ENCODE peak calls at places on chromosomes 6 and 20, in seven cellular contexts. One of them, this sample, is unnamed.

GRCh38 chr6:135481786-135482369 is 15.7 kb downstream of the AHI1 start:
- DNase-seq in BE2C: no peak
- DNase-seq in brain microvascular endothelial cell: no peak
- DNase-seq in tibial artery: no peak
- DNase-seq in neural progenitor cell: peak
- DNase-seq in RWPE1: no peak
- DNase-seq in H9: no peak
- DNase-seq in this sample: no peak

GRCh38 chr6:112906737-112907136 is 559.6 kb downstream of the RFPL4B start:
- DNase-seq in BE2C: no peak
- DNase-seq in brain microvascular endothelial cell: peak
- DNase-seq in tibial artery: no peak
- DNase-seq in neural progenitor cell: no peak
- DNase-seq in RWPE1: no peak
- DNase-seq in H9: no peak
- DNase-seq in this sample: no peak

GRCh38 chr6:68915591-68915990 is 280.5 kb downstream of the ADGRB3 start:
- DNase-seq in BE2C: no peak
- DNase-seq in brain microvascular endothelial cell: no peak
- DNase-seq in tibial artery: no peak
- DNase-seq in neural progenitor cell: no peak
- DNase-seq in RWPE1: no peak
- DNase-seq in H9: no peak
- DNase-seq in this sample: no peak

GRCh38 chr6:150363733-150364132 is 5.1 kb upstream of the IYD start:
- DNase-seq in BE2C: no peak
- DNase-seq in brain microvascular endothelial cell: no peak
- DNase-seq in tibial artery: no peak
- DNase-seq in neural progenitor cell: no peak
- DNase-seq in RWPE1: no peak
- DNase-seq in H9: no peak
- DNase-seq in this sample: no peak

GRCh38 chr20:36825374-36826104 is 50.4 kb upstream of the TLDC2 start:
- DNase-seq in BE2C: peak
- DNase-seq in brain microvascular endothelial cell: no peak
- DNase-seq in tibial artery: no peak
- DNase-seq in neural progenitor cell: peak
- DNase-seq in RWPE1: no peak
- DNase-seq in H9: no peak
- DNase-seq in this sample: no peak

GRCh38 chr6:130012728-130013127 is 5.7 kb upstream of the L3MBTL3 start:
- DNase-seq in BE2C: no peak
- DNase-seq in brain microvascular endothelial cell: no peak
- DNase-seq in tibial artery: no peak
- DNase-seq in neural progenitor cell: no peak
- DNase-seq in RWPE1: no peak
- DNase-seq in H9: no peak
- DNase-seq in this sample: no peak

GRCh38 chr6:134813146-134813545 is 136.8 kb downstream of the ALDH8A1 start:
- DNase-seq in BE2C: no peak
- DNase-seq in brain microvascular endothelial cell: no peak
- DNase-seq in tibial artery: no peak
- DNase-seq in neural progenitor cell: no peak
- DNase-seq in RWPE1: no peak
- DNase-seq in H9: no peak
- DNase-seq in this sample: no peak

GRCh38 chr20:38158701-38159325 is 6.3 kb downstream of the TGM2 start:
- DNase-seq in BE2C: no peak
- DNase-seq in brain microvascular endothelial cell: no peak
- DNase-seq in tibial artery: peak
- DNase-seq in neural progenitor cell: no peak
- DNase-seq in RWPE1: no peak
- DNase-seq in H9: no peak
- DNase-seq in this sample: no peak

GRCh38 chr6:43699564-43700186 is 12.1 kb upstream of the MRPS18A start:
- DNase-seq in BE2C: no peak
- DNase-seq in brain microvascular endothelial cell: peak
- DNase-seq in tibial artery: no peak
- DNase-seq in neural progenitor cell: no peak
- DNase-seq in RWPE1: peak
- DNase-seq in H9: no peak
- DNase-seq in this sample: peak

GRCh38 chr6:47379328-47379727 is 69.6 kb upstream of the TNFRSF21 start:
- DNase-seq in BE2C: no peak
- DNase-seq in brain microvascular endothelial cell: no peak
- DNase-seq in tibial artery: no peak
- DNase-seq in neural progenitor cell: no peak
- DNase-seq in RWPE1: no peak
- DNase-seq in H9: no peak
- DNase-seq in this sample: no peak

GRCh38 chr20:25470045-25470444 is 62.6 kb downstream of the GINS1 start:
- DNase-seq in BE2C: peak
- DNase-seq in brain microvascular endothelial cell: peak
- DNase-seq in tibial artery: no peak
- DNase-seq in neural progenitor cell: peak
- DNase-seq in RWPE1: peak
- DNase-seq in H9: peak
- DNase-seq in this sample: peak

GRCh38 chr6:142569676-142570075 is 267.9 kb downstream of the ADGRG6 start:
- DNase-seq in BE2C: no peak
- DNase-seq in brain microvascular endothelial cell: no peak
- DNase-seq in tibial artery: no peak
- DNase-seq in neural progenitor cell: no peak
- DNase-seq in RWPE1: no peak
- DNase-seq in H9: peak
- DNase-seq in this sample: no peak

GRCh38 chr6:68975064-68975463 is 340.0 kb downstream of the ADGRB3 start:
- DNase-seq in BE2C: peak
- DNase-seq in brain microvascular endothelial cell: peak
- DNase-seq in tibial artery: no peak
- DNase-seq in neural progenitor cell: peak
- DNase-seq in RWPE1: no peak
- DNase-seq in H9: peak
- DNase-seq in this sample: no peak

GRCh38 chr6:34143884-34144580 is 1.9 kb downstream of the GRM4 start:
- DNase-seq in BE2C: peak
- DNase-seq in brain microvascular endothelial cell: no peak
- DNase-seq in tibial artery: no peak
- DNase-seq in neural progenitor cell: peak
- DNase-seq in RWPE1: no peak
- DNase-seq in H9: peak
- DNase-seq in this sample: no peak

GRCh38 chr6:21265264-21266044 is 328.1 kb upstream of the SOX4 start:
- DNase-seq in BE2C: no peak
- DNase-seq in brain microvascular endothelial cell: no peak
- DNase-seq in tibial artery: no peak
- DNase-seq in neural progenitor cell: no peak
- DNase-seq in RWPE1: peak
- DNase-seq in H9: no peak
- DNase-seq in this sample: no peak

GRCh38 chr6:110410534-110410933 is 4.8 kb downstream of the DDO start:
- DNase-seq in BE2C: no peak
- DNase-seq in brain microvascular endothelial cell: no peak
- DNase-seq in tibial artery: no peak
- DNase-seq in neural progenitor cell: no peak
- DNase-seq in RWPE1: no peak
- DNase-seq in H9: no peak
- DNase-seq in this sample: no peak

GRCh38 chr6:12295558-12296254 is 5.5 kb downstream of the EDN1 start:
- DNase-seq in BE2C: no peak
- DNase-seq in brain microvascular endothelial cell: no peak
- DNase-seq in tibial artery: no peak
- DNase-seq in neural progenitor cell: no peak
- DNase-seq in RWPE1: no peak
- DNase-seq in H9: no peak
- DNase-seq in this sample: no peak

GRCh38 chr6:40788661-40789111 is 201.5 kb upstream of the LRFN2 start:
- DNase-seq in BE2C: peak
- DNase-seq in brain microvascular endothelial cell: no peak
- DNase-seq in tibial artery: no peak
- DNase-seq in neural progenitor cell: no peak
- DNase-seq in RWPE1: no peak
- DNase-seq in H9: no peak
- DNase-seq in this sample: no peak

GRCh38 chr20:44614525-44614924 is 32.1 kb downstream of the PKIG start:
- DNase-seq in BE2C: no peak
- DNase-seq in brain microvascular endothelial cell: no peak
- DNase-seq in tibial artery: peak
- DNase-seq in neural progenitor cell: no peak
- DNase-seq in RWPE1: no peak
- DNase-seq in H9: no peak
- DNase-seq in this sample: no peak

DNA sequence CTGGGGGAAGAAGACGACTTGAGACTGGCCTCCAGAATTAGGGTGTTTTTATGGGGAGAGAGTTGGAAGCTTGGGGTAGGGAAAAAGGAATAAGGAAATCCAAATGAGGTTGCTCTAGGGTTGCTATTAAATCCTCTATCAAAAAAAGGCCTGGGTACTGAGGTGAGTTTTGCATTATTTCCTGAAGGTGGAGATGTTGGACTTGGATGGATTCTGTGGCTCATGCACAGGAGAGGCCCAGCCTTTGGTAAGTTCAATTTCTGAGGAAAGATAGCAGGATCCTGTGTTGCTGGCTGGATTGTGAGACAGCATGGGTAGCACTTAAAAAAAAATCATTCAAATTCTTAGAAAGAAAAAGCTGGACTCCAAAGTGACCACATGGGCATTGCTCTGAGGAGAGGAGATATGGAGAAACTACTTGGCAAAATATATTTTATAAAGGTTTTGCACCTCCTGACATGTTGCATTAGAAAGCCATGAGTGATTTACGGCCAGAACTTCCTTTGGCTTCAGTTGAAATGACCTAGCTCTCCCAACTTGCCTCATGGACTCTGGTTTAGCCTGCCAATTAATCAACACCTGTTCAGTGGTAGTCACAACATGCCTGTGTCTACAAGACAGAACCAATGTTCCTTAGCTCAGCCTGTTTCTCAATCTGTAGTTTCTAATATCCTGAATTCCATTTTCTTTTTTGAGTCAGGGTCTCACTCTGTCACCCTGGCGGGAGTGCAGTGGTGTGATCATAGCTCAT is 152.1 kb upstream of the RALGAPA2 start:
- DNase-seq in BE2C: no peak
- DNase-seq in brain microvascular endothelial cell: no peak
- DNase-seq in tibial artery: no peak
- DNase-seq in neural progenitor cell: peak
- DNase-seq in RWPE1: peak
- DNase-seq in H9: no peak
- DNase-seq in this sample: no peak
- TF ChIP-seq CTCF in BE2C: peak
- TF ChIP-seq CTCF in brain microvascular endothelial cell: no peak
- TF ChIP-seq CTCF in tibial artery: no peak
- TF ChIP-seq CTCF in neural progenitor cell: peak
- TF ChIP-seq CTCF in RWPE1: peak
- TF ChIP-seq CTCF in H9: peak
- TF ChIP-seq CTCF in this sample: peak

GRCh38 chr6:77461796-77462195 is 1.5 kb downstream of the HTR1B start:
- DNase-seq in BE2C: no peak
- DNase-seq in brain microvascular endothelial cell: no peak
- DNase-seq in tibial artery: no peak
- DNase-seq in neural progenitor cell: no peak
- DNase-seq in RWPE1: no peak
- DNase-seq in H9: no peak
- DNase-seq in this sample: no peak

GRCh38 chr6:77463881-77464867 is 883 bp upstream of the HTR1B start:
- DNase-seq in BE2C: no peak
- DNase-seq in brain microvascular endothelial cell: no peak
- DNase-seq in tibial artery: peak
- DNase-seq in neural progenitor cell: peak
- DNase-seq in RWPE1: peak
- DNase-seq in H9: peak
- DNase-seq in this sample: no peak

GRCh38 chr6:77466055-77467028 is 3.1 kb upstream of the HTR1B start:
- DNase-seq in BE2C: peak
- DNase-seq in brain microvascular endothelial cell: peak
- DNase-seq in tibial artery: peak
- DNase-seq in neural progenitor cell: peak
- DNase-seq in RWPE1: peak
- DNase-seq in H9: peak
- DNase-seq in this sample: peak

GRCh38 chr6:77463308-77463880 is at the start of gene HTR1B:
- DNase-seq in BE2C: no peak
- DNase-seq in brain microvascular endothelial cell: no peak
- DNase-seq in tibial artery: peak
- DNase-seq in neural progenitor cell: peak
- DNase-seq in RWPE1: peak
- DNase-seq in H9: peak
- DNase-seq in this sample: no peak

GRCh38 chr6:77462359-77463307 is 658 bp downstream of the HTR1B start:
- DNase-seq in BE2C: no peak
- DNase-seq in brain microvascular endothelial cell: peak
- DNase-seq in tibial artery: peak
- DNase-seq in neural progenitor cell: peak
- DNase-seq in RWPE1: no peak
- DNase-seq in H9: peak
- DNase-seq in this sample: no peak
- TF ChIP-seq CTCF in BE2C: no peak
- TF ChIP-seq CTCF in brain microvascular endothelial cell: peak
- TF ChIP-seq CTCF in tibial artery: peak
- TF ChIP-seq CTCF in neural progenitor cell: peak
- TF ChIP-seq CTCF in RWPE1: peak
- TF ChIP-seq CTCF in H9: peak
- TF ChIP-seq CTCF in this sample: no peak

GRCh38 chr20:59644371-59644939 is 40.1 kb downstream of the PHACTR3 start:
- DNase-seq in BE2C: no peak
- DNase-seq in brain microvascular endothelial cell: no peak
- DNase-seq in tibial artery: no peak
- DNase-seq in neural progenitor cell: no peak
- DNase-seq in RWPE1: no peak
- DNase-seq in H9: no peak
- DNase-seq in this sample: no peak

GRCh38 chr20:59647271-59647670 is 42.9 kb downstream of the PHACTR3 start:
- DNase-seq in BE2C: no peak
- DNase-seq in brain microvascular endothelial cell: no peak
- DNase-seq in tibial artery: no peak
- DNase-seq in neural progenitor cell: no peak
- DNase-seq in RWPE1: no peak
- DNase-seq in H9: no peak
- DNase-seq in this sample: no peak

GRCh38 chr20:59645316-59645715 is 41.0 kb downstream of the PHACTR3 start:
- DNase-seq in BE2C: no peak
- DNase-seq in brain microvascular endothelial cell: no peak
- DNase-seq in tibial artery: no peak
- DNase-seq in neural progenitor cell: no peak
- DNase-seq in RWPE1: no peak
- DNase-seq in H9: peak
- DNase-seq in this sample: no peak

GRCh38 chr20:59646487-59646886 is 42.1 kb downstream of the PHACTR3 start:
- DNase-seq in BE2C: no peak
- DNase-seq in brain microvascular endothelial cell: no peak
- DNase-seq in tibial artery: no peak
- DNase-seq in neural progenitor cell: no peak
- DNase-seq in RWPE1: no peak
- DNase-seq in H9: no peak
- DNase-seq in this sample: no peak

GRCh38 chr20:59645761-59646171 is 41.4 kb downstream of the PHACTR3 start:
- DNase-seq in BE2C: no peak
- DNase-seq in brain microvascular endothelial cell: no peak
- DNase-seq in tibial artery: no peak
- DNase-seq in neural progenitor cell: no peak
- DNase-seq in RWPE1: no peak
- DNase-seq in H9: peak
- DNase-seq in this sample: no peak
- TF ChIP-seq CTCF in BE2C: peak
- TF ChIP-seq CTCF in brain microvascular endothelial cell: no peak
- TF ChIP-seq CTCF in tibial artery: no peak
- TF ChIP-seq CTCF in neural progenitor cell: no peak
- TF ChIP-seq CTCF in RWPE1: peak
- TF ChIP-seq CTCF in H9: peak
- TF ChIP-seq CTCF in this sample: no peak

GRCh38 chr20:53660078-53660909 is 66.7 kb upstream of the ZNF217 start:
- DNase-seq in BE2C: no peak
- DNase-seq in brain microvascular endothelial cell: no peak
- DNase-seq in tibial artery: no peak
- DNase-seq in neural progenitor cell: peak
- DNase-seq in RWPE1: no peak
- DNase-seq in H9: peak
- DNase-seq in this sample: peak
- TF ChIP-seq CTCF in BE2C: no peak
- TF ChIP-seq CTCF in brain microvascular endothelial cell: no peak
- TF ChIP-seq CTCF in tibial artery: no peak
- TF ChIP-seq CTCF in neural progenitor cell: no peak
- TF ChIP-seq CTCF in RWPE1: no peak
- TF ChIP-seq CTCF in H9: no peak
- TF ChIP-seq CTCF in this sample: no peak

This sample was measured in transverse colon.